ENCODE peak calls at places on chromosomes 2 and 18, in five cellular contexts. One of them, this sample, is unnamed.

GRCh38 chr2:196918927-196919326 is 7.6 kb downstream of the PGAP1 start:
- DNase-seq in vagina: no peak
- DNase-seq in CD8-positive, alpha-beta T cell: no peak
- DNase-seq in transverse colon: no peak
- DNase-seq in HL-60: no peak
- DNase-seq in this sample: no peak

GRCh38 chr2:187003038-187003543 is 154.1 kb upstream of the ZSWIM2 start:
- DNase-seq in vagina: no peak
- DNase-seq in CD8-positive, alpha-beta T cell: no peak
- DNase-seq in transverse colon: no peak
- DNase-seq in HL-60: no peak
- DNase-seq in this sample: no peak

GRCh38 chr18:74498712-74499629 is 2.8 kb downstream of the CNDP2 start:
- DNase-seq in vagina: no peak
- DNase-seq in CD8-positive, alpha-beta T cell: peak; percentile 71
- DNase-seq in transverse colon: peak; percentile 71
- DNase-seq in HL-60: peak; percentile 92
- DNase-seq in this sample: peak; percentile 39

GRCh38 chr2:161237397-161238263 is 70.6 kb upstream of the PSMD14 start:
- DNase-seq in vagina: no peak
- DNase-seq in CD8-positive, alpha-beta T cell: peak; percentile 10
- DNase-seq in transverse colon: peak; percentile 62
- DNase-seq in HL-60: no peak
- DNase-seq in this sample: peak; percentile 34

GRCh38 chr2:209496586-209496982 is 72.7 kb downstream of the MAP2 start:
- DNase-seq in vagina: no peak
- DNase-seq in CD8-positive, alpha-beta T cell: no peak
- DNase-seq in transverse colon: no peak
- DNase-seq in HL-60: no peak
- DNase-seq in this sample: peak; percentile 29

GRCh38 chr2:189639003-189639609 is 22.2 kb upstream of the ASNSD1 start:
- DNase-seq in vagina: no peak
- DNase-seq in CD8-positive, alpha-beta T cell: no peak
- DNase-seq in transverse colon: peak; percentile 42
- DNase-seq in HL-60: no peak
- DNase-seq in this sample: no peak

GRCh38 chr2:132390076-132390475 is 26.5 kb upstream of the GPR39 start:
- DNase-seq in vagina: no peak
- DNase-seq in CD8-positive, alpha-beta T cell: no peak
- DNase-seq in transverse colon: no peak
- DNase-seq in HL-60: no peak
- DNase-seq in this sample: no peak

GRCh38 chr2:80078290-80079036 is 226.1 kb downstream of the LRRTM1 start:
- DNase-seq in vagina: no peak
- DNase-seq in CD8-positive, alpha-beta T cell: no peak
- DNase-seq in transverse colon: no peak
- DNase-seq in HL-60: no peak
- DNase-seq in this sample: no peak

GRCh38 chr2:212157011-212157410 is 381.6 kb downstream of the ERBB4 start:
- DNase-seq in vagina: no peak
- DNase-seq in CD8-positive, alpha-beta T cell: no peak
- DNase-seq in transverse colon: no peak
- DNase-seq in HL-60: no peak
- DNase-seq in this sample: no peak

GRCh38 chr18:45050712-45051639 is 370.3 kb downstream of the SETBP1 start:
- DNase-seq in vagina: no peak
- DNase-seq in CD8-positive, alpha-beta T cell: no peak
- DNase-seq in transverse colon: no peak
- DNase-seq in HL-60: no peak
- DNase-seq in this sample: peak; percentile 88

GRCh38 chr2:30408961-30409387 is 38.1 kb upstream of the LCLAT1 start:
- DNase-seq in vagina: no peak
- DNase-seq in CD8-positive, alpha-beta T cell: no peak
- DNase-seq in transverse colon: no peak
- DNase-seq in HL-60: no peak
- DNase-seq in this sample: no peak

GRCh38 chr18:2513616-2514015 is 57.7 kb downstream of the METTL4 start:
- DNase-seq in vagina: no peak
- DNase-seq in CD8-positive, alpha-beta T cell: no peak
- DNase-seq in transverse colon: no peak
- DNase-seq in HL-60: no peak
- DNase-seq in this sample: peak; percentile 11

GRCh38 chr2:235053649-235054048 is 101.8 kb downstream of the SH3BP4 start:
- DNase-seq in vagina: no peak
- DNase-seq in CD8-positive, alpha-beta T cell: no peak
- DNase-seq in transverse colon: no peak
- DNase-seq in HL-60: no peak
- DNase-seq in this sample: no peak

GRCh38 chr2:124317628-124318027 is 292.5 kb downstream of the CNTNAP5 start:
- DNase-seq in vagina: no peak
- DNase-seq in CD8-positive, alpha-beta T cell: no peak
- DNase-seq in transverse colon: no peak
- DNase-seq in HL-60: no peak
- DNase-seq in this sample: no peak

GRCh38 chr2:67790622-67791021 is 272.2 kb downstream of the C1D start:
- DNase-seq in vagina: no peak
- DNase-seq in CD8-positive, alpha-beta T cell: no peak
- DNase-seq in transverse colon: no peak
- DNase-seq in HL-60: no peak
- DNase-seq in this sample: peak; percentile 37

GRCh38 chr2:10169581-10169980 is 47.0 kb downstream of the RRM2 start:
- DNase-seq in vagina: no peak
- DNase-seq in CD8-positive, alpha-beta T cell: no peak
- DNase-seq in transverse colon: no peak
- DNase-seq in HL-60: no peak
- DNase-seq in this sample: no peak

DNA sequence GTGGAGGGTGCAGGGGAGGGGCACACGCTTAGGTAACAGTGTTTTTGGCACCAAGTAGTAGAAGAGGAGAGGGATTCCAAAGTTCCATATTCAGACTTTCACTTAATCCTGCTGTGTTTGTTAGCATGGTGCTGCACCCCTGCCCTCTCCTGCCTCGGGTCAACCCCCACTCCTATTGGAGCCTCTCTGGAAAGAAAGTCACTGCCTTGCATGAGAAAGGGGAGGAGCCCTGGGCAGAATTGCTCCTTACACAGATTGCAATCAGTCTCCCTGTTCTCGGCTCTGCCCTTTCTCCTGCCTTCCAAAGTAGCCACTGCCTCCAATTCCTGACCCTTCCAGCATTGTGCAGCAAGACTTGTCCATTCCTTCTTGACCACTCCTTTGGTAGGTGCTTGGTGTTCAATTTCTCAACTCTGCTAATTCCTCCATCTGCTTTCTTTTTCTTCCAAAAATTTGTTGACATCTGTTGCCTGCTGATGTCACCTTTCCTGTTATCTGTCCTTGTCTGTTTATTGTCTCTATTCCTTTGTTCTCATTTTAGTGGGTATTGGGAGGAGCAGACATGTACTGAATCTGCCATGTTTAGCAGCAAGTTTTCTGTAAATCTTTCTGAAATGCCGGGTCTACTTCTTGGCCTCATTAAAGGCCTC is 225.4 kb downstream of the LOXHD1 start:
- DNase-seq in vagina: no peak
- DNase-seq in CD8-positive, alpha-beta T cell: no peak
- DNase-seq in transverse colon: no peak
- DNase-seq in HL-60: no peak
- DNase-seq in this sample: no peak
- H3K4me3 ChIP-seq in vagina: no peak overlapping the region
- H3K4me3 ChIP-seq in CD8-positive, alpha-beta T cell: no peak overlapping the region
- H3K4me3 ChIP-seq in transverse colon: no peak overlapping the region
- H3K4me3 ChIP-seq in HL-60: no peak overlapping the region
- H3K4me3 ChIP-seq in this sample: no peak overlapping the region

DNA sequence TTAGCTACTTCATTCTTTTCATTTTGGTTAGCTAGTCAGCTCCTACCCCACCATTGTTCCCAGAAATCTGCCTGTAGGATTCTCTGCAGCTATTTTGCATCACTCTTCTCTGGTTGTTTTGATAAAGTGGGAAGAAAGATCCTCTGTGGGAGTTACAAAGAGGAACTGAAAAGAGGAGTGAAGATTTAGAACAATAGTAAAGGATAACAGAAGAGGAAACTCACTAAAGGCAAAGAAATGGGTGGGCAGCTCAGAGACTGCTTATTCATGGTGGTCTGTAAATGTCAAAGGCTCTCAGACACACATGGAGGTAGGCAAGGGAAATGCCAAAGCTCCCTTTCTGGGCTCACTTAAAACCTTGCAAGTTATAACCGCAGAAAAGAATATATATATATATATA is 17.2 kb upstream of the CD207 start:
- DNase-seq in vagina: no peak
- DNase-seq in CD8-positive, alpha-beta T cell: no peak
- DNase-seq in transverse colon: no peak
- DNase-seq in HL-60: no peak
- DNase-seq in this sample: no peak
- H3K27me3 ChIP-seq in vagina: no peaks in the 10 kb centered on the region
- H3K27me3 ChIP-seq in CD8-positive, alpha-beta T cell: no peaks in the 10 kb centered on the region
- H3K27me3 ChIP-seq in transverse colon: no peaks in the 10 kb centered on the region
- H3K27me3 ChIP-seq in HL-60: no peaks in the 10 kb centered on the region
- H3K27me3 ChIP-seq in this sample: no peaks in the 10 kb centered on the region

DNA sequence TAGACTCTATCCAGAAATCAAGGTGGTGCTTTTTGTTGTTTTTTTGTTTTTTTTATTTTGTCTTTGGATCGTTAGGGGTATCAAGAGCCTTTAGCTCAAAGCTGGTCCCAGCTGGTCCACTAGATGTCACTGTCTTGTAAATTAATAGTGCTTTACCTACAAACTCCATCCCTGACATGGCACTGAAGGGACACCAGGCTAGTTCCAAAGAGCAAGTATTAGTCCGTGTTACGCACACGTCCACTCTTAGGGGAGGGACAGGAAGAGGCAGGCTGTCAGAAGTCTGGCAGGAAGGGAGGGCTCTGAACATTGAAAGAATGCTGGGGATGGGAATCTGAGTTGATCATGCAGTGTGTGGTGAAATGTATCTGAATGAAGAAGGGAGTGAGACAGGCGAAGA is 85.9 kb upstream of the CCBE1 start:
- DNase-seq in vagina: no peak
- DNase-seq in CD8-positive, alpha-beta T cell: no peak
- DNase-seq in transverse colon: no peak
- DNase-seq in HL-60: peak; percentile 25
- DNase-seq in this sample: peak; percentile 58
- TF ChIP-seq CTCF in vagina: no peak
- TF ChIP-seq CTCF in CD8-positive, alpha-beta T cell: no peak
- TF ChIP-seq CTCF in transverse colon: peak; percentile 10
- TF ChIP-seq CTCF in HL-60: peak; percentile 60
- TF ChIP-seq CTCF in this sample: peak; percentile 71

GRCh38 chr2:58101500-58101899 is 54.9 kb downstream of the VRK2 start:
- DNase-seq in vagina: no peak
- DNase-seq in CD8-positive, alpha-beta T cell: no peak
- DNase-seq in transverse colon: no peak
- DNase-seq in HL-60: no peak
- DNase-seq in this sample: peak; percentile 21
- H3K4me3 ChIP-seq in vagina: no peak overlapping the region
- H3K4me3 ChIP-seq in CD8-positive, alpha-beta T cell: no peak overlapping the region
- H3K4me3 ChIP-seq in transverse colon: no peak overlapping the region
- H3K4me3 ChIP-seq in HL-60: no peak overlapping the region
- H3K4me3 ChIP-seq in this sample: no peak overlapping the region

DNA sequence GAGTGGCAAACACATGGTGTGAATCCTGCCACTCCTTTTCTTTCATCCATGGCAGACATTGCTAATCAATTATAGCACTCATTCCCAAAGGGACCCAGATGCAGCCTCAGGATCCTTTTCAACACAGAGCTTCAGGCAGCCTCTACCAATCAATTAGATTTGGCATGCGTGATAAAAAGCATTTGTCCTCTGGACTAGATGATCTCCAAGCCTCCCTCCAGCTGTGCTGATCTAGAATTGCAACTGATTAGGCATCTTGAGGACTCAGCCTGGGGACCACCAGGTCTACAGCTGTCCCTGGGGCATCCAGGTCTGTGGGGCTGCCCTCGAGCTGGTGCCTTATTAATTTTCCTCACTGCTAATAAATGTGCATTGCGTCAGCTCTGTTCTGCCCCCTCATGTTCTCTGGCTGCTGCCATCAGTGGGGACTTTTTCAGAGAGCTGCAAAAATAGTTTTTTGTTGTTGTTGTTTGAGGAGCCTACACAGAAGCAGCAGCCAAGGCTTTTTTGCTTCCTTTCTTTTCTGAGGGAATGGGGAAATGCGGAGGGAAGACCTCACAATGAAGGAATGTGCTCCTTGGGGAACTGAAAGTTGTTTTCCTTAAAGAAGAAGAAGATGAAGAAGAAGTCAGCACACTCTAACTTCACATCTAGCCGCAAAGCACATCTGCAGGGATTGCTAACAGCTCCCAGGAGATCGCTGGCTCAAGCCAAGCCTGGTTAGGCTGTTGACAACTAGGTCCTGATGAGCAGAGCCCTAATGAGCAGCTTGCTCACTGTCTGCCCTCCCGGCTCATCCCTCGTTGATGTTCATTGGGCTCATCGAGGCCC is 8.8 kb upstream of the ATOH8 start:
- DNase-seq in vagina: no peak
- DNase-seq in CD8-positive, alpha-beta T cell: no peak
- DNase-seq in transverse colon: peak; percentile 27
- DNase-seq in HL-60: no peak
- DNase-seq in this sample: no peak
- H3K27me3 ChIP-seq in vagina: no peaks in the 10 kb centered on the region
- H3K27me3 ChIP-seq in CD8-positive, alpha-beta T cell: peaks cover 3% of the 10 kb centered on the region
- H3K27me3 ChIP-seq in transverse colon: no peaks in the 10 kb centered on the region
- H3K27me3 ChIP-seq in HL-60: no peaks in the 10 kb centered on the region
- H3K27me3 ChIP-seq in this sample: peaks cover 25% of the 10 kb centered on the region

This sample was measured in bronchial epithelial cell.